ENCODE peak calls at places on chromosomes 12 and 14, in seven cellular contexts. V is aorta; T is IMR-90; X is SJCRH30; D is CD4-positive, CD25-positive, alpha-beta regulatory T cell; C is breast epithelium; Q is esophagus squamous epithelium. K is an unnamed sample.
A peak's percentile ranks its signal among the peaks of the same experiment; 100 is the strongest.

GRCh38 chr14:101839236-101839635 is 77.7 kb downstream of the PPP2R5C start:
- DNase-seq in V (no peak), T (no peak), X (no peak), D (peak; percentile 59), C (no peak), Q (no peak), K (no peak)

GRCh38 chr12:100539209-100539608 is 34.3 kb upstream of the GAS2L3 start:
- DNase-seq in V (no peak), T (peak; percentile 37), X (peak; percentile 61), D (no peak), C (no peak), Q (no peak), K (no peak)

GRCh38 chr12:69019910-69020309 is 86.9 kb upstream of the CPM start:
- DNase-seq in V (no peak), T (no peak), X (no peak), D (no peak), C (no peak), Q (no peak), K (no peak)

GRCh38 chr14:57732886-57733285 is 133.0 kb downstream of the SLC35F4 start:
- DNase-seq in V (no peak), T (no peak), X (no peak), D (no peak), C (no peak), Q (no peak), K (no peak)

GRCh38 chr14:104982548-104983230 is 2.9 kb upstream of the CLBA1 start:
- DNase-seq in V (peak; percentile 61), T (no peak), X (no peak), D (no peak), C (no peak), Q (no peak), K (no peak)

GRCh38 chr12:52279683-52280318 is 5.4 kb downstream of the KRT86 start:
- DNase-seq in V (no peak), T (peak; percentile 13), X (no peak), D (no peak), C (peak; percentile 22), Q (no peak), K (no peak)

GRCh38 chr12:92108651-92109050 is 37.0 kb downstream of the BTG1 start:
- DNase-seq in V (no peak), T (peak; percentile 78), X (no peak), D (no peak), C (no peak), Q (no peak), K (no peak)

GRCh38 chr14:103803661-103804060 is 43.7 kb downstream of the PPP1R13B start:
- DNase-seq in V (no peak), T (peak; percentile 40), X (no peak), D (no peak), C (no peak), Q (no peak), K (no peak)

GRCh38 chr12:34219046-34219770 is 196.9 kb downstream of the ALG10 start:
- DNase-seq in V (no peak), T (peak; percentile 5), X (no peak), D (no peak), C (no peak), Q (no peak), K (no peak)

GRCh38 chr14:99040711-99041110 is 231.3 kb downstream of the BCL11B start:
- DNase-seq in V (no peak), T (no peak), X (no peak), D (no peak), C (no peak), Q (no peak), K (no peak)

GRCh38 chr12:123973552-123974341 is 732 bp downstream of the ZNF664 start:
- DNase-seq in V (peak; percentile 83), T (peak; percentile 10), X (peak; percentile 26), D (peak; percentile 10), C (peak; percentile 21), Q (no peak), K (peak; percentile 40)

GRCh38 chr14:34837801-34838322 is 37.3 kb downstream of the BAZ1A start:
- DNase-seq in V (no peak), T (no peak), X (no peak), D (no peak), C (no peak), Q (no peak), K (no peak)

GRCh38 chr14:104700747-104701215 is 11.4 kb downstream of the INF2 start:
- DNase-seq in V (no peak), T (no peak), X (no peak), D (no peak), C (no peak), Q (no peak), K (no peak)

GRCh38 chr14:56295743-56296142 is 177.5 kb downstream of the PELI2 start:
- DNase-seq in V (no peak), T (no peak), X (no peak), D (no peak), C (no peak), Q (no peak), K (no peak)

GRCh38 chr12:19484738-19485137 is 45.4 kb downstream of the AEBP2 start:
- DNase-seq in V (no peak), T (no peak), X (no peak), D (no peak), C (no peak), Q (no peak), K (no peak)

GRCh38 chr12:114302117-114302516 is 103.8 kb downstream of the TBX5 start:
- DNase-seq in V (no peak), T (no peak), X (no peak), D (no peak), C (no peak), Q (no peak), K (no peak)

GRCh38 chr12:110245278-110245868 is 35.7 kb upstream of the ATP2A2 start:
- DNase-seq in V (peak; percentile 50), T (no peak), X (no peak), D (peak; percentile 36), C (no peak), Q (no peak), K (no peak)

GRCh38 chr12:45434094-45434493 is 218.2 kb downstream of the ANO6 start:
- DNase-seq in V (no peak), T (no peak), X (no peak), D (no peak), C (no peak), Q (no peak), K (no peak)

GRCh38 chr14:21558703-21559063 is 21.2 kb downstream of the OR10G3 start:
- DNase-seq in V (no peak), T (no peak), X (no peak), D (no peak), C (no peak), Q (no peak), K (no peak)

GRCh38 chr14:21557084-21557901 is 22.6 kb downstream of the OR10G3 start:
- DNase-seq in V (no peak), T (peak; percentile 85), X (peak; percentile 68), D (peak; percentile 77), C (peak; percentile 78), Q (peak; percentile 20), K (peak; percentile 86)

GRCh38 chr14:21556378-21557083 is 23.3 kb downstream of the OR10G3 start:
- DNase-seq in V (no peak), T (no peak), X (no peak), D (no peak), C (no peak), Q (no peak), K (no peak)

DNA sequence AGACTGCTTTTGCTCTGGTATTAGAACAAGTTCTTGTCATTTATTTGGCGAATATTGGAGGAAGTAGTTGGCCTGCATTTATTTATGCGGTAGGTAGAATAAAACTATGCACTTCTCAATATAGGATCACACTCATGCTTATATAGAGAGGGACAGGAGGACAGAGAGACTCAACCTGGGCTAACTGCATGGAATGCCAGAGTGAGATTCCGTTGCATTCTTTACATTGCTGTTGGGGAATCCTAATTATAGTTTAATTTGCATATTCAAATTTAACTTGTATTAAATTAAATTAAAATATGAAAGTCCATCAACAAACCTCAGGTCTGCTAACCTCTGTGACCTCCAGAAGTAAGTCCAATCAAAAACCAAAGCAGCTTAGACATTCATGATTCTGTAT is 26.6 kb downstream of the OR10G3 start:
- DNase-seq in V (no peak), T (no peak), X (no peak), D (no peak), C (no peak), Q (no peak), K (no peak)
- H3K4me1 ChIP-seq in V (no peaks in the 10 kb centered on the region), T (no peaks in the 10 kb centered on the region), X (no peaks in the 10 kb centered on the region), D (peaks cover 6% of the 10 kb centered on the region), C (no peaks in the 10 kb centered on the region), Q (peaks cover under 1% of the 10 kb centered on the region), K (no peaks in the 10 kb centered on the region)

DNA sequence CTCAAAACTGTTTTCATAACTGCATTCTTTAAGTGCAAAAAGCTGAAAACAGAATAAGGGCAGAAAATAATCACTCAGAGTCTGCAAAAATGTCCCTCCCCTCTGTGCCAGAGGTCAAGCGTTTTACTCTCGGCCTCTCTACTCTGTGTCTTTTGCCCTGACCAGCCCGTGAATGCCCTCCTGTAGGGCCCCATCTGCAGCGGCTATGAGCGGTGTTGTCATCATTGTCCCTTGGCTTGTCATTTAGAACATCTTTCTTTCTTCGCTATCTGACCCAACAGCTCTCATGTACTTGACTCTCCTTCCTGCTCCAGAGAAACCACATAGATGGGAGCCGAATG is 21.7 kb downstream of the ELK3 start:
- DNase-seq in V (no peak), T (no peak), X (no peak), D (no peak), C (peak; percentile 15), Q (no peak), K (no peak)
- H3K4me1 ChIP-seq in V (no peaks in the 10 kb centered on the region), T (peaks cover 12% of the 10 kb centered on the region), X (peaks cover 31% of the 10 kb centered on the region), D (peaks cover 51% of the 10 kb centered on the region), C (peaks cover 7% of the 10 kb centered on the region), Q (peaks cover 72% of the 10 kb centered on the region), K (peaks cover 4% of the 10 kb centered on the region)

DNA sequence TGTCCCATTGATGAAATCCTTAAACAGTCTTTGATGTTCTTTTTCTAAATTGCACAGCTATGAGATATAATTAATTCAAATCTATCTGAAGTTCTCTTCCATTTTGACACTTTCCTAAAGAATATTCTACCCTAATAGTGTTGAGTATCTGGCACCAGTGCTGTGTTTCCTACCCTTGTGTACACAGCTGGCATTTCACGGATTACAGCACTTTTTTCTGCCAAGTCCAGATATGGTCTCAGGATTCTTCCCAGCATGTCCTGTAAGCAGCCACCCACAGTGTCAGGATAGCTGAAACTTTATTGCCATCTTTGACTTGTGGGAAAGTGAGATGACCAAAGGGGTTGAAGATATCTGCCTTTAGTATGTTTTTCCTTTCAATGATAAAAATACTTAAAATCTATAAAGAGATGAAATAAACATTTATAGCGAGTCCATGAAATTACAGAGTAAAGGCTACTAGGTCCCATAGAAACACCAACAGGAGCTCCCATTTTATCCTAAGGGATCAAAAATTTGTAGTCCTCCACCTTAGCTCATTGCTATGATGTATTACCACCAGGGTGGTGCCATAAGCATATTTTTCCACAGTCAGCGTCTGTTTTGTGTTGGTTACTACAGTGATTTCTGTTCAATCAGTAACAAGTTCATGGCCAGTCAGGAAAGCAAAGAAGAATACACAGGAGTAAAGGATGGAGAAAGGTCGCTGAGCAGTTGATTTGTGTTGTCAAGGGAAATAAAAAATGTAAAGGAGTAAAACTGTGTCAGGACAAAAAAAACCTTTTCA is 96.7 kb downstream of the TRHDE start:
- DNase-seq in V (no peak), T (peak; percentile 20), X (peak; percentile 75), D (no peak), C (no peak), Q (no peak), K (no peak)
- H3K4me1 ChIP-seq in V (no peaks in the 10 kb centered on the region), T (peaks cover 11% of the 10 kb centered on the region), X (peaks cover 29% of the 10 kb centered on the region), D (no peaks in the 10 kb centered on the region), C (no peaks in the 10 kb centered on the region), Q (no peaks in the 10 kb centered on the region), K (no peaks in the 10 kb centered on the region)

GRCh38 chr12:88955541-88955940 is 375.3 kb upstream of the KITLG start:
- DNase-seq in V (no peak), T (no peak), X (no peak), D (no peak), C (no peak), Q (no peak), K (no peak)
- H3K4me1 ChIP-seq in V (no peaks in the 10 kb centered on the region), T (peaks cover 2% of the 10 kb centered on the region), X (peaks cover 1% of the 10 kb centered on the region), D (no peaks in the 10 kb centered on the region), C (no peaks in the 10 kb centered on the region), Q (no peaks in the 10 kb centered on the region), K (peaks cover 2% of the 10 kb centered on the region)